ENCODE peak calls at places on chromosomes 16 and 17, in six cellular contexts. One of them, this sample, is unnamed.

GRCh38 chr17:7479389-7480192 is at the start of gene ZBTB4:
- DNase-seq in mesenchymal stem cell: peak
- DNase-seq in H9: peak
- DNase-seq in IMR-90: peak
- DNase-seq in mesendoderm: peak
- DNase-seq in H1: peak
- DNase-seq in this sample: peak

GRCh38 chr17:76695059-76695892 is 15.5 kb downstream of the MXRA7 start:
- DNase-seq in mesendoderm: no peak
- DNase-seq in H9: no peak
- DNase-seq in mesenchymal stem cell: no peak
- DNase-seq in H1: no peak
- DNase-seq in IMR-90: no peak
- DNase-seq in this sample: no peak

GRCh38 chr16:525520-526180 is 1.9 kb upstream of the CAPN15 start:
- DNase-seq in IMR-90: peak
- DNase-seq in mesenchymal stem cell: peak
- DNase-seq in mesendoderm: peak
- DNase-seq in H1: no peak
- DNase-seq in H9: no peak
- DNase-seq in this sample: no peak

GRCh38 chr16:20385844-20386832 is 18.4 kb downstream of the PDILT start:
- DNase-seq in H1: peak
- DNase-seq in mesenchymal stem cell: peak
- DNase-seq in IMR-90: peak
- DNase-seq in H9: peak
- DNase-seq in mesendoderm: peak
- DNase-seq in this sample: peak

GRCh38 chr17:1060991-1061390 is 64.1 kb downstream of the TIMM22 start:
- DNase-seq in mesendoderm: no peak
- DNase-seq in IMR-90: peak
- DNase-seq in H1: no peak
- DNase-seq in mesenchymal stem cell: peak
- DNase-seq in H9: no peak
- DNase-seq in this sample: no peak

GRCh38 chr17:40448213-40448638 is 5.0 kb downstream of the IGFBP4 start:
- DNase-seq in H1: no peak
- DNase-seq in mesendoderm: no peak
- DNase-seq in IMR-90: peak
- DNase-seq in mesenchymal stem cell: no peak
- DNase-seq in H9: no peak
- DNase-seq in this sample: no peak

GRCh38 chr17:45722161-45722560 is 62.0 kb upstream of the CRHR1 start:
- DNase-seq in H9: peak
- DNase-seq in mesendoderm: peak
- DNase-seq in H1: peak
- DNase-seq in mesenchymal stem cell: peak
- DNase-seq in IMR-90: peak
- DNase-seq in this sample: no peak

GRCh38 chr17:39150795-39151679 is at the start of gene PLXDC1:
- DNase-seq in H1: peak
- DNase-seq in mesendoderm: no peak
- DNase-seq in IMR-90: no peak
- DNase-seq in mesenchymal stem cell: no peak
- DNase-seq in H9: no peak
- DNase-seq in this sample: no peak

GRCh38 chr17:17537311-17538099 is 41.3 kb upstream of the RASD1 start:
- DNase-seq in IMR-90: peak
- DNase-seq in mesendoderm: no peak
- DNase-seq in H1: no peak
- DNase-seq in H9: no peak
- DNase-seq in mesenchymal stem cell: peak
- DNase-seq in this sample: no peak

GRCh38 chr16:49407873-49408565 is 34.4 kb downstream of the C16orf78 start:
- DNase-seq in mesendoderm: peak
- DNase-seq in mesenchymal stem cell: peak
- DNase-seq in H9: peak
- DNase-seq in IMR-90: peak
- DNase-seq in H1: peak
- DNase-seq in this sample: peak

GRCh38 chr16:69796285-69797118 is 34.4 kb downstream of the WWP2 start:
- DNase-seq in H9: peak
- DNase-seq in H1: peak
- DNase-seq in mesenchymal stem cell: peak
- DNase-seq in mesendoderm: peak
- DNase-seq in IMR-90: peak
- DNase-seq in this sample: peak

GRCh38 chr17:45985447-45985846 is 13.6 kb upstream of the STH start:
- DNase-seq in mesenchymal stem cell: no peak
- DNase-seq in IMR-90: no peak
- DNase-seq in H1: no peak
- DNase-seq in mesendoderm: no peak
- DNase-seq in H9: no peak
- DNase-seq in this sample: no peak

GRCh38 chr16:57167537-57167936 is 18.3 kb downstream of the PSME3IP1 start:
- DNase-seq in H9: no peak
- DNase-seq in H1: no peak
- DNase-seq in IMR-90: no peak
- DNase-seq in mesenchymal stem cell: no peak
- DNase-seq in mesendoderm: no peak
- DNase-seq in this sample: no peak

GRCh38 chr16:75727221-75727620 is 931 bp upstream of the CPHXL start:
- DNase-seq in IMR-90: no peak
- DNase-seq in mesenchymal stem cell: no peak
- DNase-seq in H1: no peak
- DNase-seq in mesendoderm: no peak
- DNase-seq in H9: no peak
- DNase-seq in this sample: no peak

GRCh38 chr17:8629371-8630226 is 926 bp downstream of the MYH10 start:
- DNase-seq in H1: peak
- DNase-seq in H9: peak
- DNase-seq in mesendoderm: peak
- DNase-seq in mesenchymal stem cell: peak
- DNase-seq in IMR-90: no peak
- DNase-seq in this sample: no peak

GRCh38 chr17:78862073-78863023 is 21.7 kb upstream of the USP36 start:
- DNase-seq in H9: no peak
- DNase-seq in mesendoderm: peak
- DNase-seq in H1: no peak
- DNase-seq in IMR-90: peak
- DNase-seq in mesenchymal stem cell: peak
- DNase-seq in this sample: no peak

GRCh38 chr17:57869599-57870282 is 19.9 kb upstream of the MRPS23 start:
- DNase-seq in H9: peak
- DNase-seq in H1: no peak
- DNase-seq in mesendoderm: no peak
- DNase-seq in IMR-90: peak
- DNase-seq in mesenchymal stem cell: peak
- DNase-seq in this sample: no peak

GRCh38 chr17:53722407-53722806 is 100.3 kb upstream of the KIF2B start:
- DNase-seq in mesendoderm: peak
- DNase-seq in IMR-90: peak
- DNase-seq in H1: no peak
- DNase-seq in mesenchymal stem cell: peak
- DNase-seq in H9: no peak
- DNase-seq in this sample: no peak

GRCh38 chr17:35161281-35161761 is 13.7 kb downstream of the UNC45B start:
- DNase-seq in mesendoderm: no peak
- DNase-seq in IMR-90: no peak
- DNase-seq in H1: no peak
- DNase-seq in mesenchymal stem cell: no peak
- DNase-seq in H9: no peak
- DNase-seq in this sample: no peak

GRCh38 chr17:48472485-48473281 is 42.7 kb upstream of the SKAP1 start:
- DNase-seq in mesendoderm: peak
- DNase-seq in IMR-90: peak
- DNase-seq in H1: no peak
- DNase-seq in mesenchymal stem cell: peak
- DNase-seq in H9: peak
- DNase-seq in this sample: no peak

GRCh38 chr17:42342242-42343008 is 45.8 kb downstream of the STAT3 start:
- DNase-seq in H9: no peak
- DNase-seq in IMR-90: peak
- DNase-seq in mesenchymal stem cell: peak
- DNase-seq in mesendoderm: no peak
- DNase-seq in H1: no peak
- DNase-seq in this sample: no peak

GRCh38 chr17:57985675-57985974 is 2.4 kb downstream of the VEZF1 start:
- DNase-seq in mesenchymal stem cell: peak
- DNase-seq in H9: no peak
- DNase-seq in IMR-90: peak
- DNase-seq in H1: no peak
- DNase-seq in mesendoderm: no peak
- DNase-seq in this sample: no peak

GRCh38 chr16:54231336-54231735 is 55.3 kb downstream of the IRX3 start:
- DNase-seq in mesenchymal stem cell: no peak
- DNase-seq in mesendoderm: no peak
- DNase-seq in H9: no peak
- DNase-seq in IMR-90: no peak
- DNase-seq in H1: no peak
- DNase-seq in this sample: no peak

GRCh38 chr16:16183562-16183961 is 39.7 kb downstream of the ABCC6 start:
- DNase-seq in H1: peak
- DNase-seq in IMR-90: no peak
- DNase-seq in mesendoderm: peak
- DNase-seq in mesenchymal stem cell: no peak
- DNase-seq in H9: peak
- DNase-seq in this sample: no peak

GRCh38 chr16:46859719-46860152 is 24.4 kb upstream of the GPT2 start:
- DNase-seq in H1: no peak
- DNase-seq in mesenchymal stem cell: peak
- DNase-seq in H9: no peak
- DNase-seq in mesendoderm: peak
- DNase-seq in IMR-90: peak
- DNase-seq in this sample: no peak

GRCh38 chr16:85138825-85139627 is 26.8 kb upstream of the CIBAR2 start:
- DNase-seq in IMR-90: no peak
- DNase-seq in mesenchymal stem cell: no peak
- DNase-seq in H1: no peak
- DNase-seq in H9: no peak
- DNase-seq in mesendoderm: no peak
- DNase-seq in this sample: no peak

GRCh38 chr17:67867591-67867990 is 42.3 kb downstream of the BPTF start:
- DNase-seq in H1: no peak
- DNase-seq in IMR-90: no peak
- DNase-seq in mesendoderm: no peak
- DNase-seq in H9: no peak
- DNase-seq in mesenchymal stem cell: no peak
- DNase-seq in this sample: no peak
- H2BK15ac ChIP-seq in H1: no peak
- H2BK15ac ChIP-seq in IMR-90: no peak
- H2BK15ac ChIP-seq in mesendoderm: no peak
- H2BK15ac ChIP-seq in H9: no peak
- H2BK15ac ChIP-seq in mesenchymal stem cell: no peak
- H2BK15ac ChIP-seq in this sample: no peak

GRCh38 chr17:63096426-63096825 is 130.4 kb downstream of the TANC2 start:
- DNase-seq in IMR-90: peak
- DNase-seq in H9: no peak
- DNase-seq in mesenchymal stem cell: peak
- DNase-seq in mesendoderm: no peak
- DNase-seq in H1: no peak
- DNase-seq in this sample: no peak
- H2BK15ac ChIP-seq in IMR-90: no peak
- H2BK15ac ChIP-seq in H9: no peak
- H2BK15ac ChIP-seq in mesenchymal stem cell: no peak
- H2BK15ac ChIP-seq in mesendoderm: no peak
- H2BK15ac ChIP-seq in H1: no peak
- H2BK15ac ChIP-seq in this sample: no peak

GRCh38 chr16:47925811-47926460 is 229.9 kb downstream of the ABCC12 start:
- DNase-seq in H9: no peak
- DNase-seq in IMR-90: peak
- DNase-seq in mesendoderm: no peak
- DNase-seq in H1: no peak
- DNase-seq in mesenchymal stem cell: no peak
- DNase-seq in this sample: no peak
- H2BK15ac ChIP-seq in H9: no peak
- H2BK15ac ChIP-seq in IMR-90: no peak
- H2BK15ac ChIP-seq in mesendoderm: no peak
- H2BK15ac ChIP-seq in H1: no peak
- H2BK15ac ChIP-seq in mesenchymal stem cell: no peak
- H2BK15ac ChIP-seq in this sample: no peak

DNA sequence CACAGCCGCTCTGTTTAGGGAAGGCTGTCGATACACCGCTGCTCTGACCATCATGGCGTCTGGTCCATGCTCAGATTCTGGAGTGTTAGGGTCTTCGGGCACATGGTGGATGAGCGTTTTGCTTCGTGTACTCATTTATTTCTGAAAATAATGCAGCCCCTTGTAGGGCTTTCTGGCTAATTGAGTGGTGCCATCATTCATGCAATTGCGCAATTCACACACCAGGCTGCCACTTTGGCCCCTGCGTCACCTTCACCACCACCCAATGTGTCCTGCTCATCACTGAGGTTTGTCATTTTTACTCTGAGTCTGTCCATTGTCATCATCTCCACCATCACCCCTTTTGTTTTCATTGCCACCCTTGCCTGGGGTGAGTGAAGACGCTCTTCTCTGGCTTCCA is 557.4 kb downstream of the WWOX start:
- DNase-seq in H9: no peak
- DNase-seq in mesenchymal stem cell: no peak
- DNase-seq in IMR-90: no peak
- DNase-seq in H1: no peak
- DNase-seq in mesendoderm: no peak
- DNase-seq in this sample: no peak
- H2BK15ac ChIP-seq in H9: no peak
- H2BK15ac ChIP-seq in mesenchymal stem cell: no peak
- H2BK15ac ChIP-seq in IMR-90: no peak
- H2BK15ac ChIP-seq in H1: no peak
- H2BK15ac ChIP-seq in mesendoderm: no peak
- H2BK15ac ChIP-seq in this sample: no peak

DNA sequence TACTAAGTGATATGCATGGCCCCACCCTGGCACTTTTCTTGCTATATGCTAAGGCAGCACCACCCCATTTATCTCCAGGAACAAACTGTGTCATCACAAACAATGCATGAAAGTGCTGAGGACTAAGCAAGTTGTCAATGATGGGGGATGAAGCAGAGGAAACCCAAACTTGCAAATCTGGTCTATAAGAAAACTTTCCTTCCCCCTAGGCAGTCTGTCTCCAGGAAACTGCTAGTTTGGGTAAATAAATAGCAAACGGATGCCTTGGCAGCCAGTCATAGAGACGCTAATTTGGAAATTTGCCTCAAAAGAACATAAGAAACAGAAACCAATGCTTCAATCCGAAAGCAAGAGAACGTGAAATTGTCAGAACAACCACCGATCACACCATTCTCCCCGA is 5.6 kb upstream of the HSBP1 start:
- DNase-seq in IMR-90: peak
- DNase-seq in mesendoderm: peak
- DNase-seq in H9: no peak
- DNase-seq in mesenchymal stem cell: peak
- DNase-seq in H1: no peak
- DNase-seq in this sample: no peak
- H2BK15ac ChIP-seq in IMR-90: peak
- H2BK15ac ChIP-seq in mesendoderm: no peak
- H2BK15ac ChIP-seq in H9: no peak
- H2BK15ac ChIP-seq in mesenchymal stem cell: no peak
- H2BK15ac ChIP-seq in H1: no peak
- H2BK15ac ChIP-seq in this sample: no peak

GRCh38 chr17:37206299-37206698 is 169.5 kb upstream of the C17orf78 start:
- DNase-seq in H9: no peak
- DNase-seq in H1: no peak
- DNase-seq in mesenchymal stem cell: no peak
- DNase-seq in mesendoderm: no peak
- DNase-seq in IMR-90: no peak
- DNase-seq in this sample: no peak
- H2BK15ac ChIP-seq in H9: no peak
- H2BK15ac ChIP-seq in H1: no peak
- H2BK15ac ChIP-seq in mesenchymal stem cell: no peak
- H2BK15ac ChIP-seq in mesendoderm: no peak
- H2BK15ac ChIP-seq in IMR-90: no peak
- H2BK15ac ChIP-seq in this sample: no peak

This sample was measured in neuronal stem cell.